ENCODE peak calls at places on chromosomes 3 and 15, in five cellular contexts. S, B, V, W and K are unnamed samples.

GRCh38 chr3:41467481-41467880 is 268.2 kb downstream of the CTNNB1 start:
- DNase-seq in S (no peak), B (no peak), V (no peak), W (no peak), K (no peak)

GRCh38 chr3:18440053-18440768 is 15.1 kb upstream of the SATB1 start:
- DNase-seq in S (no peak), B (no peak), V (no peak), W (peak), K (no peak)

GRCh38 chr3:105829229-105829628 is 39.6 kb downstream of the CBLB start:
- DNase-seq in S (no peak), B (peak), V (no peak), W (no peak), K (no peak)

GRCh38 chr3:52495096-52495495 is at the start of gene STAB1:
- DNase-seq in S (no peak), B (peak), V (no peak), W (no peak), K (no peak)

GRCh38 chr3:67605377-67605776 is 49.0 kb downstream of the SUCLG2 start:
- DNase-seq in S (no peak), B (peak), V (no peak), W (peak), K (no peak)

GRCh38 chr3:177350051-177350565 is 152.8 kb upstream of the TBL1XR1 start:
- DNase-seq in S (no peak), B (peak), V (no peak), W (no peak), K (no peak)

GRCh38 chr3:155908605-155909004 is 38.2 kb downstream of the GMPS start:
- DNase-seq in S (no peak), B (no peak), V (no peak), W (no peak), K (no peak)

GRCh38 chr3:18501679-18502343 is 76.7 kb upstream of the SATB1 start:
- DNase-seq in S (no peak), B (no peak), V (no peak), W (no peak), K (no peak)

GRCh38 chr15:85339976-85340665 is 40.3 kb upstream of the AKAP13 start:
- DNase-seq in S (no peak), B (no peak), V (no peak), W (peak), K (no peak)

GRCh38 chr15:76123031-76123430 is 63.2 kb downstream of the TMEM266 start:
- DNase-seq in S (no peak), B (no peak), V (no peak), W (no peak), K (no peak)

GRCh38 chr15:76127169-76127568 is 67.4 kb downstream of the TMEM266 start:
- DNase-seq in S (no peak), B (no peak), V (no peak), W (no peak), K (no peak)

GRCh38 chr15:76127880-76128279 is 68.1 kb downstream of the TMEM266 start:
- DNase-seq in S (no peak), B (no peak), V (no peak), W (no peak), K (no peak)
- H3K4me3 ChIP-seq in S (no peak), B (no peak), V (no peak), W (no peak), K (no peak)

DNA sequence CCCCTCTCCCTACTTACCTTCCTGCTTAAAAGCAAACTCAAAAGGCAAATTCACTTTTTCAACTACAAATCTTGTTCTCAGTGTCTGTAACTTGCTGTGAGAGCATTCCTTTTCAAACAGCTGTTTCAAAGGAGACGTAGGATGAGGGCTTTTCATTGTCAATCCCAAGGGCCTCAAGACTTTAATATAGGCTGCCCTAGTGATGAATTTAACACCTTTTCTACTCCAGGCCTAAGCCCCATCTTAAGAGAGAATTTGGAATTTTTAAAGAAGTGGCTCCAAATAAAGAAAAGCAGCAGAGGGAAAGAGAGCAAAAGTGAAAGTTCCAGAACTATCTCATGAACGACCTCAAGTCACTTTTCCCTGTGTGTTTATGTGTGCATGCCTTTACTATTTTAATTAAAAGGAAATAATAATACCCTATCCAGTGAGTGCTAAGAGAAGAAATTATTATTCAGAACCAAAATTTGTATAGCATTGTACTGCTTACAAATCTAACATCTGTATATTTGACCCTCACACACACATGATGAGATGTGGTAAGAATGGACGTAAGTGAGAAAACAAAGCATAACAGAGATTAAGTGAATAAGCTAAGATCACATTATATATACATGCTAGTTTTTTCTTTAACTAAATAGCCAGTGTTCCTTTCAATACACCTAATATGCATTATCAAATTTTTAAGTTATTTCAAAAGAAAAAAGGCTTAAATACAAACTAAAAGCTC is 196.4 kb downstream of the VGLL3 start:
- DNase-seq in S (no peak), B (peak), V (no peak), W (peak), K (no peak)
- H3K4me3 ChIP-seq in S (no peak), B (no peak), V (no peak), W (peak), K (no peak)

GRCh38 chr3:118755402-118755801 is 279.2 kb downstream of the IGSF11 start:
- DNase-seq in S (no peak), B (no peak), V (no peak), W (no peak), K (no peak)
- H3K4me3 ChIP-seq in S (no peak), B (no peak), V (no peak), W (no peak), K (no peak)

GRCh38 chr3:27718459-27718858 is 3.7 kb downstream of the EOMES start:
- DNase-seq in S (no peak), B (no peak), V (no peak), W (no peak), K (no peak)

GRCh38 chr3:27721717-27722564 is at the start of gene EOMES:
- DNase-seq in S (no peak), B (peak), V (peak), W (peak), K (peak)

GRCh38 chr3:27719306-27720003 is 2.7 kb downstream of the EOMES start:
- DNase-seq in S (no peak), B (no peak), V (no peak), W (no peak), K (no peak)

GRCh38 chr3:27720899-27721716 is 1.0 kb downstream of the EOMES start:
- DNase-seq in S (no peak), B (no peak), V (no peak), W (no peak), K (no peak)

GRCh38 chr3:27720029-27720518 is 2.0 kb downstream of the EOMES start:
- DNase-seq in S (no peak), B (no peak), V (no peak), W (no peak), K (no peak)
- H3K4me3 ChIP-seq in S (no peak), B (no peak), V (no peak), W (no peak), K (no peak)

DNA sequence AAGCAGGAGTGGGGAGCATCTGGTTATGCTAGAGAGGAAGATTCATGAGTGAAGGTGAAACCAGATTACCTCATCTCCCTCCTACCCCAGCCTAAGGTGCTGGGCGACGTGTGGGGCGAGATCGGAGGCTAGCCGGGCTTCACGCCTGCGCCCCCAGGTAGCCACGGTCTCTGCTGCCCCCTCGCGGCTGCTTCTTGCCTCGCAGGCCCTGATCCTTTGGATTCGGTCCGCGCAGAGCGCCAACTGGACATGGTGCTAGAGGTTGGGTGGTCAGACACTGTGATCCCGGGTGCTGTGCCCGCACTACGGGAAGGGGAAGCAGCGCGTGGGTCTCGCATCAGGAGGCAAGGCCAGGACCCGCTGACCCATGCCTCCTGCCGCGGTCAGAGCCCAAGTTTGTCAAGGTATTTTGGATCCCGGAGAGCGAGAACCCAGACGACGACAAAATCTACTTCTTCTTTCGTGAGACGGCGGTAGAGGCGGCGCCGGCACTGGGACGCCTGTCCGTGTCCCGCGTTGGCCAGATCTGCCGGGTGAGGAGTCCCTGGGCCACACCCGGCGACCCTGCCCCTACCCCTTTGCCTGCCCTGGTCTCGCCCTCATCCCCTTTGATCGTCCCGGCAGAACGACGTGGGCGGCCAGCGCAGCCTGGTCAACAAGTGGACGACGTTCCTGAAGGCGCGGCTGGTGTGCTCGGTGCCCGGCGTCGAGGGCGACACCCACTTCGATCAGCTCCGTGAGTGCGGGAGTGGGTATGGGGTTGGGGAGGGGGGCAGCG is 4.2 kb downstream of the SEMA3B start:
- DNase-seq in S (peak), B (peak), V (no peak), W (peak), K (peak)
- H3K4me3 ChIP-seq in S (peak), B (no peak), V (no peak), W (no peak), K (no peak)

GRCh38 chr3:131880948-131881347 is 153.9 kb downstream of the CPNE4 start:
- DNase-seq in S (no peak), B (no peak), V (no peak), W (no peak), K (no peak)
- H3K4me3 ChIP-seq in S (no peak), B (no peak), V (no peak), W (no peak), K (no peak)

GRCh38 chr3:127253491-127253890 is 34.4 kb downstream of the PRR20G start:
- DNase-seq in S (no peak), B (no peak), V (no peak), W (no peak), K (no peak)

GRCh38 chr3:127254001-127254400 is 33.8 kb downstream of the PRR20G start:
- DNase-seq in S (no peak), B (no peak), V (no peak), W (no peak), K (no peak)

GRCh38 chr3:127247292-127247691 is 40.6 kb downstream of the PRR20G start:
- DNase-seq in S (no peak), B (no peak), V (no peak), W (no peak), K (no peak)

GRCh38 chr3:127252446-127252845 is 35.4 kb downstream of the PRR20G start:
- DNase-seq in S (no peak), B (no peak), V (no peak), W (no peak), K (no peak)

DNA sequence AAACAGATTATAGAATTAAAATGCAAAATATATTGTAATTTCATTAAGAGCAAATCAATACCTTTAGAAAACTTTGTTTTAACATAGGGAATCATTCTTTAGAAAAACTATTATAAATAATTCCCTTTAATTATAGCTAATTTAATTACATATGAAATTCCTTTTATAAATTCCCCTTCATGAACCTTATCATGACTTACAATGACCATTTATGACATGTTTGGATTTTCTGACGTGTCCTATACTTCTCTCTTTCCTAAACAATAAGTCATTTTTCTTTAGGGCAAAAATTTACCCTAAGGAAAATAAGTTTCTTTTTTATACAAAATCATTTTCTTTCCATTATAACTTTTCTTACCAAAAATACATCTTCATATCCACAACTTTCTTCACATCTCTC is 37.8 kb downstream of the PRR20G start:
- DNase-seq in S (no peak), B (no peak), V (no peak), W (no peak), K (no peak)
- H3K4me3 ChIP-seq in S (no peak), B (no peak), V (no peak), W (no peak), K (no peak)

GRCh38 chr3:108462899-108463298 is 47.5 kb downstream of the MYH15 start:
- DNase-seq in S (no peak), B (peak), V (no peak), W (peak), K (no peak)
- H3K4me3 ChIP-seq in S (no peak), B (no peak), V (no peak), W (no peak), K (no peak)